ENCODE peak calls at places on chromosome 11, in nine cellular contexts. X is activated T-cell treated with anti-CD3 and anti-CD28 coated beads, Interleukin-2, amount 50 U/mL, for 72 hours; M is COLO829; D is SK-N-MC; Q is NCI-H774; K is effector CD4-positive, alpha-beta T cell; Y is T-helper 1 cell; R is PC-3; I is choroid plexus epithelial cell. S is an unnamed sample.

GRCh38 chr11:33835143-33835878 is 56.6 kb downstream of the LMO2 start:
- DNase-seq in X (no peak), M (peak), D (peak), Q (no peak), K (no peak), Y (no peak), R (peak), I (peak), S (peak)

GRCh38 chr11:126113012-126113411 is 50.3 kb upstream of the CDON start:
- DNase-seq in X (no peak), M (no peak), D (no peak), Q (no peak), K (no peak), Y (no peak), R (no peak), I (no peak), S (no peak)

GRCh38 chr11:9838961-9839360 is 175.1 kb downstream of the SWAP70 start:
- DNase-seq in X (no peak), M (no peak), D (no peak), Q (no peak), K (no peak), Y (no peak), R (peak), I (no peak), S (peak)

GRCh38 chr11:32109138-32109537 is 18.3 kb downstream of the RCN1 start:
- DNase-seq in X (no peak), M (no peak), D (no peak), Q (no peak), K (no peak), Y (no peak), R (peak), I (peak), S (peak)

GRCh38 chr11:45193695-45194094 is 47.3 kb downstream of the PRDM11 start:
- DNase-seq in X (no peak), M (no peak), D (no peak), Q (no peak), K (no peak), Y (no peak), R (no peak), I (peak), S (no peak)

GRCh38 chr11:123740787-123741158 is 687 bp downstream of the ZNF202 start:
- DNase-seq in X (no peak), M (peak), D (no peak), Q (no peak), K (no peak), Y (no peak), R (peak), I (peak), S (no peak)

GRCh38 chr11:68890490-68891231 is 13.0 kb downstream of the MRPL21 start:
- DNase-seq in X (no peak), M (no peak), D (peak), Q (no peak), K (no peak), Y (no peak), R (no peak), I (peak), S (no peak)

GRCh38 chr11:8047382-8047781 is 33.6 kb upstream of the TUB start:
- DNase-seq in X (no peak), M (no peak), D (no peak), Q (no peak), K (no peak), Y (no peak), R (no peak), I (no peak), S (no peak)

GRCh38 chr11:1866776-1867175 is 13.9 kb downstream of the LSP1 start:
- DNase-seq in X (no peak), M (no peak), D (no peak), Q (no peak), K (no peak), Y (no peak), R (no peak), I (no peak), S (no peak)

GRCh38 chr11:57761301-57762234 is at the start of gene CTNND1:
- DNase-seq in X (no peak), M (peak), D (peak), Q (peak), K (no peak), Y (no peak), R (peak), I (peak), S (peak)

GRCh38 chr11:47437746-47438418 is 11.1 kb downstream of the RAPSN start:
- DNase-seq in X (no peak), M (no peak), D (no peak), Q (no peak), K (no peak), Y (no peak), R (no peak), I (no peak), S (no peak)

GRCh38 chr11:110918351-110918750 is 206.1 kb upstream of the ARHGAP20 start:
- DNase-seq in X (no peak), M (no peak), D (no peak), Q (no peak), K (no peak), Y (no peak), R (no peak), I (no peak), S (no peak)

GRCh38 chr11:7571640-7572000 is 57.8 kb downstream of the PPFIBP2 start:
- DNase-seq in X (no peak), M (peak), D (no peak), Q (peak), K (no peak), Y (no peak), R (peak), I (peak), S (peak)

GRCh38 chr11:69241844-69242582 is 51.9 kb upstream of the MYEOV start:
- DNase-seq in X (no peak), M (no peak), D (no peak), Q (no peak), K (no peak), Y (no peak), R (no peak), I (no peak), S (no peak)

GRCh38 chr11:100808904-100809491 is 121.9 kb downstream of the ARHGAP42 start:
- DNase-seq in X (no peak), M (peak), D (peak), Q (no peak), K (no peak), Y (no peak), R (peak), I (peak), S (peak)

GRCh38 chr11:113162590-113162961 is 151.8 kb upstream of the TTC12 start:
- DNase-seq in X (no peak), M (peak), D (no peak), Q (peak), K (no peak), Y (no peak), R (no peak), I (peak), S (no peak)

GRCh38 chr11:74932797-74933196 is 16.1 kb downstream of the XRRA1 start:
- DNase-seq in X (peak), M (no peak), D (no peak), Q (no peak), K (no peak), Y (no peak), R (peak), I (peak), S (peak)

GRCh38 chr11:67378544-67378943 is 5.1 kb upstream of the CLCF1 start:
- DNase-seq in X (no peak), M (no peak), D (no peak), Q (no peak), K (no peak), Y (no peak), R (no peak), I (no peak), S (no peak)

GRCh38 chr11:104222464-104222863 is 58.5 kb upstream of the PDGFD start:
- DNase-seq in X (no peak), M (no peak), D (no peak), Q (no peak), K (no peak), Y (no peak), R (peak), I (no peak), S (no peak)

GRCh38 chr11:70141490-70142014 is 61.5 kb upstream of the FADD start:
- DNase-seq in X (no peak), M (no peak), D (no peak), Q (no peak), K (no peak), Y (no peak), R (no peak), I (no peak), S (no peak)

GRCh38 chr11:77747381-77747969 is 73.0 kb downstream of the RSF1 start:
- DNase-seq in X (no peak), M (no peak), D (no peak), Q (no peak), K (no peak), Y (no peak), R (no peak), I (peak), S (no peak)

GRCh38 chr11:43756575-43756974 is 76.0 kb downstream of the HSD17B12 start:
- DNase-seq in X (no peak), M (peak), D (no peak), Q (no peak), K (no peak), Y (no peak), R (peak), I (peak), S (peak)

GRCh38 chr11:115636686-115637555 is 132.7 kb upstream of the CADM1 start:
- DNase-seq in X (no peak), M (no peak), D (no peak), Q (no peak), K (no peak), Y (no peak), R (no peak), I (no peak), S (no peak)

GRCh38 chr11:95241673-95242072 is 10.7 kb upstream of the SESN3 start:
- DNase-seq in X (no peak), M (no peak), D (no peak), Q (no peak), K (no peak), Y (no peak), R (no peak), I (no peak), S (no peak)

GRCh38 chr11:22539851-22540376 is 85.7 kb downstream of the FANCF start:
- DNase-seq in X (no peak), M (peak), D (no peak), Q (no peak), K (no peak), Y (no peak), R (peak), I (peak), S (peak)

GRCh38 chr11:115290479-115291390 is 213.5 kb downstream of the CADM1 start:
- DNase-seq in X (no peak), M (peak), D (no peak), Q (no peak), K (no peak), Y (no peak), R (no peak), I (no peak), S (no peak)

GRCh38 chr11:28835317-28835716 is 727.1 kb downstream of the METTL15 start:
- DNase-seq in X (no peak), M (no peak), D (no peak), Q (no peak), K (no peak), Y (no peak), R (no peak), I (no peak), S (peak)

S was measured in ELR.